ENCODE peak calls at places on chromosomes 16 and 17, in ten cellular contexts. Z is fibroblast of lung; F is right lobe of liver; V is heart right ventricle; A is mucosa of descending colon; X is adrenal gland; J is left ventricle myocardium inferior; L is AG04450; C is breast epithelium; E is CD8-positive, alpha-beta T cell. Y is an unnamed sample.

GRCh38 chr16:89042711-89043551 is 50.7 kb upstream of the ACSF3 start:
- DNase-seq in E (no peak), C (no peak), Z (no peak), V (no peak), X (no peak), L (no peak), A (no peak), F (peak), J (no peak), Y (peak)

GRCh38 chr16:71373073-71373472 is 14.6 kb downstream of the CALB2 start:
- DNase-seq in C (peak), E (no peak), Z (peak), A (peak), V (no peak), L (peak), F (no peak), X (no peak), J (no peak), Y (no peak)

GRCh38 chr16:67516296-67517177 is 12.1 kb upstream of the RIPOR1 start:
- DNase-seq in A (no peak), V (no peak), Z (peak), X (no peak), E (no peak), J (no peak), F (no peak), C (no peak), L (no peak), Y (no peak)

GRCh38 chr16:68504066-68504465 is 35.0 kb upstream of the ZFP90 start:
- DNase-seq in Z (no peak), L (no peak), X (no peak), F (no peak), V (no peak), A (no peak), J (no peak), E (no peak), C (no peak), Y (no peak)

GRCh38 chr17:50640701-50641338 is 6.1 kb downstream of the ABCC3 start:
- DNase-seq in L (no peak), J (no peak), Z (no peak), X (peak), E (no peak), V (no peak), A (no peak), C (no peak), F (peak), Y (peak)

GRCh38 chr17:67183531-67183930 is 61.5 kb downstream of the HELZ start:
- DNase-seq in X (no peak), L (no peak), Z (peak), F (no peak), A (no peak), V (no peak), E (no peak), J (no peak), C (no peak), Y (no peak)

GRCh38 chr17:20262116-20262977 is 205.0 kb downstream of the LGALS9B start:
- DNase-seq in J (no peak), E (no peak), X (no peak), L (no peak), A (no peak), Z (peak), C (no peak), F (no peak), V (no peak), Y (no peak)

GRCh38 chr16:29900102-29900887 is at the start of gene ASPHD1:
- DNase-seq in E (no peak), L (peak), A (no peak), J (peak), V (peak), Z (peak), X (peak), F (peak), C (no peak), Y (no peak)

GRCh38 chr17:59160203-59161025 is 4.9 kb downstream of the PRR11 start:
- DNase-seq in F (no peak), J (no peak), A (no peak), V (no peak), E (no peak), C (no peak), X (no peak), Z (no peak), L (no peak), Y (no peak)

GRCh38 chr17:20189322-20189721 is 180.2 kb downstream of the SPECC1 start:
- DNase-seq in F (no peak), J (no peak), C (no peak), Z (peak), E (no peak), L (no peak), X (peak), A (no peak), V (no peak), Y (no peak)

GRCh38 chr17:53092072-53092471 is 730.7 kb upstream of the KIF2B start:
- DNase-seq in L (no peak), C (no peak), J (no peak), E (no peak), X (no peak), V (no peak), A (no peak), F (no peak), Z (no peak), Y (no peak)

GRCh38 chr17:65297384-65297783 is 160.2 kb downstream of the RGS9 start:
- DNase-seq in Z (peak), E (no peak), J (no peak), V (no peak), L (no peak), A (no peak), F (no peak), X (no peak), C (no peak), Y (no peak)

GRCh38 chr16:7561908-7562405 is 229.3 kb downstream of the RBFOX1 start:
- DNase-seq in J (no peak), C (no peak), A (no peak), V (no peak), Z (no peak), E (no peak), F (no peak), X (no peak), L (no peak), Y (no peak)

GRCh38 chr17:61132524-61133025 is 267.1 kb upstream of the TBX2 start:
- DNase-seq in C (no peak), E (no peak), L (no peak), J (no peak), X (no peak), A (no peak), F (no peak), V (no peak), Z (no peak), Y (no peak)

GRCh38 chr16:51981725-51982124 is 565.2 kb downstream of the TOX3 start:
- DNase-seq in J (no peak), A (no peak), Z (no peak), X (peak), L (no peak), F (peak), V (no peak), C (no peak), E (no peak), Y (no peak)

GRCh38 chr16:74998481-74999207 is at the start of gene ZNRF1:
- DNase-seq in L (peak), F (peak), J (peak), X (peak), Z (peak), C (peak), A (peak), V (peak), E (peak), Y (peak)

GRCh38 chr16:6988846-6989245 is 343.8 kb upstream of the RBFOX1 start:
- DNase-seq in Z (no peak), A (no peak), J (no peak), C (no peak), L (no peak), E (no peak), X (no peak), F (no peak), V (no peak), Y (no peak)

GRCh38 chr17:15263680-15264079 is 1.4 kb downstream of the PMP22 start:
- DNase-seq in F (no peak), J (no peak), Z (no peak), C (no peak), L (no peak), E (no peak), V (no peak), A (peak), X (no peak), Y (no peak)

GRCh38 chr17:46200200-46200599 is 7.0 kb upstream of the KANSL1 start:
- DNase-seq in J (no peak), L (no peak), V (no peak), A (no peak), C (no peak), E (no peak), Z (no peak), F (no peak), X (no peak), Y (no peak)

GRCh38 chr17:77312061-77312684 is 171.4 kb downstream of the SEC14L1 start:
- DNase-seq in Z (no peak), V (no peak), L (no peak), J (no peak), C (no peak), X (peak), A (no peak), F (peak), E (no peak), Y (peak)

GRCh38 chr17:4477286-4477791 is 21.3 kb upstream of the SPNS2 start:
- DNase-seq in L (no peak), J (no peak), Z (peak), E (no peak), V (no peak), C (no peak), X (no peak), F (no peak), A (peak), Y (no peak)

GRCh38 chr16:720507-720989 is 398 bp upstream of the ANTKMT start:
- DNase-seq in Z (peak), C (no peak), X (peak), J (peak), A (no peak), E (no peak), F (no peak), V (peak), L (no peak), Y (no peak)

GRCh38 chr17:71432378-71433315 is 688.2 kb upstream of the SOX9 start:
- DNase-seq in Z (no peak), A (no peak), F (no peak), C (no peak), X (no peak), V (no peak), E (no peak), J (no peak), L (no peak), Y (no peak)

GRCh38 chr17:56977673-56978395 is at the start of gene SCPEP1:
- DNase-seq in E (peak), L (peak), C (peak), V (peak), X (peak), F (peak), A (peak), J (peak), Z (peak), Y (peak)

GRCh38 chr16:58102665-58103427 is 26.3 kb downstream of the CFAP20 start:
- DNase-seq in V (peak), A (no peak), X (no peak), J (peak), Z (no peak), E (no peak), L (no peak), F (peak), C (peak), Y (no peak)

GRCh38 chr16:68091604-68092261 is 6.6 kb downstream of the NFATC3 start:
- DNase-seq in A (no peak), J (no peak), Z (peak), F (no peak), E (no peak), L (no peak), V (no peak), X (no peak), C (no peak), Y (no peak)

GRCh38 chr17:27217631-27218030 is 76.3 kb upstream of the WSB1 start:
- DNase-seq in A (no peak), J (no peak), E (no peak), L (no peak), V (no peak), F (no peak), X (no peak), C (no peak), Z (no peak), Y (peak)

GRCh38 chr17:67246648-67247415 is 1.8 kb upstream of the HELZ start:
- DNase-seq in E (peak), V (no peak), Z (peak), L (no peak), C (peak), F (peak), A (peak), X (peak), J (no peak), Y (peak)

GRCh38 chr17:65588194-65588808 is 26.9 kb upstream of the AXIN2 start:
- DNase-seq in X (peak), V (no peak), L (no peak), F (no peak), E (no peak), C (no peak), J (peak), A (peak), Z (peak), Y (no peak)

GRCh38 chr16:2939968-2940367 is 24.1 kb upstream of the KREMEN2 start:
- DNase-seq in J (no peak), C (no peak), A (no peak), L (no peak), Z (no peak), X (no peak), V (no peak), E (no peak), F (no peak), Y (no peak)
- TF ChIP-seq CTCF in J (no peak), C (no peak), A (no peak), L (no peak), Z (no peak), X (no peak), V (no peak), E (no peak), F (no peak), Y (no peak)

GRCh38 chr16:85333337-85333736 is 221.1 kb upstream of the CIBAR2 start:
- DNase-seq in C (no peak), F (no peak), V (no peak), L (no peak), Z (no peak), A (no peak), J (no peak), E (no peak), X (no peak), Y (no peak)

GRCh38 chr16:85331685-85332084 is 219.4 kb upstream of the CIBAR2 start:
- DNase-seq in C (no peak), J (no peak), Z (no peak), E (no peak), A (peak), V (no peak), X (no peak), F (no peak), L (no peak), Y (no peak)

GRCh38 chr16:85333744-85334640 is 221.7 kb upstream of the CIBAR2 start:
- DNase-seq in X (no peak), A (no peak), C (no peak), J (no peak), V (no peak), E (no peak), F (no peak), L (no peak), Z (no peak), Y (no peak)

GRCh38 chr16:85330694-85331188 is 218.5 kb upstream of the CIBAR2 start:
- DNase-seq in Z (peak), V (no peak), J (no peak), X (no peak), L (peak), C (no peak), E (peak), A (no peak), F (no peak), Y (no peak)

DNA sequence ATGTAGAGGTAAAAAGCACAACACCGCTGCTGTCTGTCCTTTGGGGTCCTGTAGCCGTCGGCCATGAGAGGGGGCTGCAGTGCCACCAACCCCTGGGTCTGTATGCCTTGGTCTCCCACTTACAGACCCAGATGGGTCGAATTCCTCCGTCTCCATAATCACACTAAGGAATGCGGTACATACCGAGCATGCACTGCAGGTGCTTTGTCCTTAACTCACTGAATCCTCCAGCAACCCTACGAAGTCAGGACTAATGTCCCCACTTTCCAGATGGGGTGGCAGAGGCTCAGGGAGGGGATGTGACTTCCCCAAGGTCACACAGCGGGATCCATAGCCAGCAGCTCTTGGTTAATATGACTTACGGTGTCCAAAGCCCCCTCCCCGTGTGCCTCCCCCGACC is 219.9 kb upstream of the CIBAR2 start:
- DNase-seq in E (no peak), X (no peak), L (no peak), F (no peak), A (no peak), J (no peak), Z (no peak), C (no peak), V (no peak), Y (no peak)
- TF ChIP-seq CTCF in E (no peak), X (no peak), L (no peak), F (no peak), A (no peak), J (no peak), Z (no peak), C (no peak), V (no peak), Y (no peak)

DNA sequence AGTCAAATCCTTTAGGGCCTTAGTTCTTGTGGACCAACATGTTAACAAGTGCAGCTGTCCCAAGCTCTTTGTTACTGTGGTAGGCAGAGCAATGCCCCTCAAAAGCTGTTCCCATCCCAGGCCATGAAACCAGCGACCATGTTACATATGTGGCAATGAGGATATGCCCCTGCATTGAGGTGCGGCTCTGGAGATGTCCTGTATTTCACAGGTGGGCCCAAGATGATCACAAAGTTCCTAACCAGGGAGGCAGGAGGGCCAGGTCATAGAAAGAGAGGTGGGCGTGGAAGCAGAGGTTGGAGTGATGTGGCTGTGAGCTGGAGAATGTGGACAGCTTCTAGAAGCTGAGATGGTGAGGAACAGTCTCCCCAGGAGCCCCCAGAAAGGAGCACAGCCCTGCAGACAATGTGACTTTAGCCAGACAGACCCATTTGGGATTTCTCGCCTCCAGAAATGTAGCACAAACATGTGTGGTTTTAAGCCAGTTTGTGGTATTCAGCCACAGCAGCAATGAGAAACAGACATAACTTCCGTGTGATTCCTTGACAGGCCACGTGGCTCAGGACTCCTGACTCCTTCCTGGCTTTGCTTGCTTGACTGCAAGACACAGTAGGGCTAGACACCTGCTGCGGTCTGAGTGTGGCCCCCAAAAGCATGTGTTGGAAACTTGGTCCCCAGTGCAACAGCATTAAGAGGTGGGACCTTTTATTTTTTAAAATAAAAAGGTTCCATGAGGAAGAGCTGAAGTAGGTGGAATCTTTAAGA is 778.3 kb downstream of the KCNJ18 start:
- DNase-seq in C (no peak), E (no peak), L (no peak), V (no peak), J (no peak), F (no peak), Z (no peak), X (no peak), A (no peak), Y (no peak)
- TF ChIP-seq CTCF in C (no peak), E (no peak), L (no peak), V (no peak), J (no peak), F (no peak), Z (no peak), X (no peak), A (no peak), Y (no peak)

GRCh38 chr16:85631802-85632393 is 18.8 kb downstream of the GSE1 start:
- DNase-seq in C (no peak), E (no peak), L (no peak), A (no peak), J (no peak), X (no peak), Z (no peak), V (no peak), F (no peak), Y (no peak)
- TF ChIP-seq CTCF in C (no peak), E (no peak), L (no peak), A (no peak), J (no peak), X (no peak), Z (no peak), V (peak), F (no peak), Y (no peak)

GRCh38 chr17:55965051-55965450 is 188.2 kb upstream of the ANKFN1 start:
- DNase-seq in X (no peak), J (no peak), L (no peak), E (no peak), F (no peak), V (no peak), Z (no peak), A (no peak), C (no peak), Y (no peak)
- TF ChIP-seq CTCF in X (no peak), J (no peak), L (no peak), E (no peak), F (peak), V (no peak), Z (no peak), A (no peak), C (no peak), Y (no peak)

GRCh38 chr16:11715246-11715947 is 27.3 kb downstream of the TXNDC11 start:
- DNase-seq in C (no peak), F (no peak), X (no peak), A (no peak), V (no peak), Z (no peak), L (no peak), E (no peak), J (no peak), Y (no peak)
- TF ChIP-seq CTCF in C (no peak), F (no peak), X (no peak), A (no peak), V (no peak), Z (no peak), L (no peak), E (no peak), J (no peak), Y (no peak)

DNA sequence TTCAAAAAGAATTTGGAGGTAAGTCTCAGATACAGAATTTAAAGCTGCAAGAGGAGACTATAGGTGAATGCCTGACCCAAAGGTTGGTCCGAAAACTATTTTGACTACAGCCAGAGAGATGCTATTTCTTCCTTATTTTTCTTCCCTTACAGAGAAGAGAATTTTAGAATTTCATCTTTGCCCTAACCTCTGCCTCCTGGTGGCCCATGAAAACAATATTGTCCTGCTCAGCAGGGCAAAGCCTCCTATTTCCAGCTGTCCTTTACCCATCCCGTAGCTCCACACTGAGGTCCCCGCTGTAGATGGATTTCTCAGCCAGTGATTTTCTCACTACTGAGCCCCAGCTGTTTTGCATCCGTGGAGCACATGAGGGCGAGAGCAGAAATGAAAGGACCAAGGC is 24.6 kb downstream of the HOXB1 start:
- DNase-seq in F (no peak), V (no peak), X (no peak), E (no peak), A (no peak), L (no peak), J (no peak), C (no peak), Z (no peak), Y (no peak)
- TF ChIP-seq CTCF in F (no peak), V (no peak), X (no peak), E (no peak), A (no peak), L (no peak), J (no peak), C (no peak), Z (peak), Y (no peak)

Y was measured in CD14-positive monocyte.